ENCODE peak calls at places on chromosomes 1 and 21, in six cellular contexts. O is heart left ventricle, W is prostate gland, S is HCT116, J is breast epithelium, V is upper lobe of left lung. Z is an unnamed sample. For H3K4me1, the result is how much of the 10 kb centered on the place peaks cover.

GRCh38 chr1:10776206-10776905 is 20.1 kb downstream of the CASZ1 start:
- DNase-seq in V (no peak), S (no peak), W (peak), O (no peak), J (peak), Z (no peak)

GRCh38 chr1:31413405-31414005 is 492 bp downstream of the SERINC2 start:
- DNase-seq in S (no peak), W (peak), J (peak), O (peak), V (peak), Z (peak)

GRCh38 chr1:187987236-187987776 is 1158.6 kb downstream of the PLA2G4A start:
- DNase-seq in W (no peak), J (no peak), O (no peak), S (no peak), V (no peak), Z (no peak)

GRCh38 chr1:61184035-61184713 is 101.8 kb downstream of the NFIA start:
- DNase-seq in J (peak), S (no peak), W (peak), V (peak), O (peak), Z (peak)

GRCh38 chr21:16388911-16389515 is 659.2 kb downstream of the USP25 start:
- DNase-seq in S (no peak), O (no peak), W (no peak), V (no peak), J (no peak), Z (no peak)

GRCh38 chr1:201346337-201346939 is 31.0 kb downstream of the TNNT2 start:
- DNase-seq in V (no peak), W (peak), O (peak), S (peak), J (no peak), Z (peak)

GRCh38 chr1:90959352-90960206 is 62.3 kb downstream of the ZNF644 start:
- DNase-seq in O (no peak), V (no peak), W (no peak), S (no peak), J (no peak), Z (no peak)

GRCh38 chr1:145689922-145690321 is 17.2 kb downstream of the PDZK1 start:
- DNase-seq in J (no peak), S (no peak), V (no peak), W (no peak), O (no peak), Z (no peak)

GRCh38 chr1:74586253-74586897 is 74.0 kb upstream of the LRRC53 start:
- DNase-seq in J (no peak), W (no peak), V (no peak), O (no peak), S (no peak), Z (no peak)

GRCh38 chr1:227885135-227885647 is 62.5 kb downstream of the WNT9A start:
- DNase-seq in O (peak), W (no peak), V (peak), J (no peak), S (no peak), Z (no peak)

GRCh38 chr1:225454733-225455132 is 26.9 kb upstream of the LBR start:
- DNase-seq in S (peak), O (no peak), W (no peak), J (no peak), V (no peak), Z (no peak)

GRCh38 chr1:61139324-61140055 is 57.1 kb downstream of the NFIA start:
- DNase-seq in S (no peak), J (no peak), V (peak), W (no peak), O (no peak), Z (no peak)

GRCh38 chr21:40053007-40053406 is 185.8 kb downstream of the PCP4 start:
- DNase-seq in V (peak), O (no peak), S (no peak), W (peak), J (no peak), Z (no peak)

DNA sequence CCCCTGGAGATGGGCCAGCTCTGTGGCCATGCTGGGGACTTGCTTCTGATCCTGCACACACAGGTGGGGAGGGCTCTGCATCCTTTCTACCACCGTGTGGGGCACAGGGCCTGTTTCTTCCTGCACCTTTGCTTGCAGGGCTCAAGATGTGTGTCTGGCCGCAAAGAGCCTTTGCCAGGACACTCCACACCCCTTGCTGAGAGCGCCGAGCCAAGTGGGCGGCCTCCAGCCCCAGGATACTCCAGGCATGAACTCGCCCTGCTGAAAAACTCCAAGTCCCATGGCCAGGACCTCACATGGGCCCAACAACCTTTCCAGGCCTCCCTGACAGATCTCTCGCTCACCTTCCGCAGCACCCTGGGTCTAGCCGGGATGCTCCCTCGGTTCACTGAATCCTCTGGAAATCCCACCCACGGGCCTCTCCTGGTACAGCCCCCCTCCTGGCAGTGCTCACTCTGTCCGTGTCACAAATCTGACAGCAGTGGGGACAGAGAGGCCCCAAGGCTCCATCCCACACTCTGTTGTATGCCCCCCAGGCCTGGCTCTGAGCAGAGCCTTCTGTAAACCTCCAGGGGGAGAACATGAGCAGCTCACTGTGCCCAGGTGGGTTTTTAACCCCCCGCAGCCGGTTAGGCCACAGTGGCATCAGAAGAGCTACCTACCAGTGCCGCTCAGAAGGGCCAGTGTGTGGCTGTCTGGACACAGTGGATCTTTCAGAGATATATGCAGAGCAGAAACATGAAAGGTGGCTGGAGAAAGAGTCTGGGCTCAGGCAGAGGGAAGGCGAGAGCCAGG is 11.8 kb upstream of the GPR153 start:
- DNase-seq in W (no peak), S (no peak), V (no peak), O (no peak), J (no peak), Z (no peak)
- H3K4me1 ChIP-seq in W (under half), S (under half), V (under half), O (under half), J (under half), Z (under half)

DNA sequence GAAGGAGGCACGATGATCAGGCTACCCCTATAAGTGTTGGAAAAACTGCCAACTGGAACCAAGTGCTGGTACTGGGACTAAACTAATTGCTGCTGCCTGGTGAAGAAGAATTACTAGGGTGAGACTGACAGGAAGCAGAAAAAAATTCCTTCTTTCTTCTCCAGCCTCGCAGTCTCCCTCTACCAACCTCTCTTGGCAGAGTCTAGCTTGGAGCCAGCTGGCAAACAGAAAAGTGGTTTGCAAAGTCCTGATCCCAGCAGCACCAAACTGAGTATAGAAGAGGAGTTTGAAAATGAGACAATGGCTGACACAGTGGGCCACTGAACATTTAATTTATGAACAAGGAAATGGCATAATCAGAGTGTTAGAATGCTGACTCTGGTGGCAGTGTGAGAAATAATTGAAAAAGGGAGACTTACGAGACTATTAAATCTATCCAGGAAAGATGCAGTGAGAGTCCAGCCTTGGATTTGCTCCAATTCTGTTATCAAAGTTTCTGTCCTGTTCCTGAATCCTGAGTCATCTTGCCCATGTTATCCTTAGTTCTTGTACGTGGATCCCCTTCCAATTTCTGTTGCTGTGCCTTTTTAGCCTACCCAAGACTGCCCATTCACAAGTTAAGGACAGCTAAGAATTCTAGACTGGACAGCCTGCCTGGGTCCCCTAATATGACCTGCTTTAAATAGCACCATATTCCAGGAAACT is 23.7 kb upstream of the DISP1 start:
- DNase-seq in S (no peak), W (no peak), J (no peak), O (no peak), V (no peak), Z (no peak)
- H3K27ac ChIP-seq in S (no peak), W (no peak), J (no peak), O (no peak), V (no peak), Z (no peak)

GRCh38 chr1:183807549-183808168 is 2.7 kb downstream of the RGL1 start:
- DNase-seq in S (no peak), W (no peak), O (peak), J (no peak), V (no peak), Z (no peak)
- TF ChIP-seq POLR2A in S (no peak), W (no peak), O (no peak), J (no peak), V (no peak), Z (no peak)

GRCh38 chr1:161193561-161194235 is 5.2 kb downstream of the ADAMTS4 start:
- DNase-seq in O (peak), V (peak), W (no peak), S (no peak), J (no peak), Z (peak)

GRCh38 chr1:161192476-161193465 is 6.1 kb downstream of the ADAMTS4 start:
- DNase-seq in V (peak), J (no peak), S (peak), W (peak), O (peak), Z (peak)

GRCh38 chr1:161189036-161189435 is 9.8 kb downstream of the ADAMTS4 start:
- DNase-seq in J (no peak), V (no peak), S (no peak), W (no peak), O (no peak), Z (no peak)

GRCh38 chr1:161190962-161191521 is 7.8 kb downstream of the ADAMTS4 start:
- DNase-seq in J (no peak), W (no peak), V (peak), S (no peak), O (peak), Z (no peak)

GRCh38 chr1:161191971-161192370 is 6.9 kb downstream of the ADAMTS4 start:
- DNase-seq in V (no peak), J (no peak), O (peak), W (no peak), S (no peak), Z (no peak)
- H3K4me1 ChIP-seq in V (under half), J (under half), O (under half), W (under half), S (under half), Z (under half)

GRCh38 chr1:94792473-94792875 is 27.7 kb upstream of the SLC44A3 start:
- DNase-seq in W (no peak), J (no peak), O (no peak), V (no peak), S (no peak), Z (peak)
- H3K27ac ChIP-seq in W (peak), J (peak), O (peak), V (peak), S (peak), Z (peak)

GRCh38 chr1:171863531-171863930 is 22.2 kb downstream of the DNM3 start:
- DNase-seq in S (no peak), W (no peak), O (no peak), J (no peak), V (no peak), Z (no peak)
- TF ChIP-seq POLR2A in S (no peak), W (no peak), O (no peak), J (no peak), V (no peak), Z (no peak)